ENCODE peak calls at places on chromosomes 3 and 15, in seven cellular contexts. R is glutamatergic neuron, M is pancreas, W is progenitor cell of endocrine pancreas, K is fibroblast of lung, C is HL-60, A is WTC11. L is an unnamed sample.

GRCh38 chr3:64859625-64860590 is 172.1 kb upstream of the ADAMTS9 start:
- DNase-seq in W (no peak), A (no peak), M (no peak), K (peak; percentile 80), C (no peak), R (no peak), L (no peak)

GRCh38 chr15:61661791-61662190 is 398.5 kb downstream of the VPS13C start:
- DNase-seq in C (no peak), R (no peak), M (no peak), A (no peak), W (no peak), K (peak; percentile 1), L (no peak)

GRCh38 chr3:189512039-189512438 is 119.2 kb upstream of the TP63 start:
- DNase-seq in A (no peak), M (no peak), W (no peak), K (no peak), R (no peak), C (peak; percentile 6), L (no peak)

GRCh38 chr3:127679534-127680145 is 6.9 kb downstream of the ABTB1 start:
- DNase-seq in M (peak; percentile 20), R (no peak), C (no peak), K (no peak), A (peak; percentile 69), W (no peak), L (no peak)

GRCh38 chr3:183491923-183492848 is 63.3 kb downstream of the KLHL6 start:
- DNase-seq in K (no peak), W (no peak), A (no peak), M (no peak), C (no peak), R (no peak), L (peak; percentile 54)

GRCh38 chr3:114660124-114660523 is 366.3 kb downstream of the TIGIT start:
- DNase-seq in W (no peak), R (no peak), K (peak; percentile 83), M (peak; percentile 30), C (no peak), A (no peak), L (no peak)

GRCh38 chr15:72785452-72786243 is 2.1 kb upstream of the ADPGK start:
- DNase-seq in K (peak; percentile 78), A (no peak), W (no peak), M (no peak), R (no peak), C (no peak), L (no peak)

GRCh38 chr3:43217206-43217605 is 69.1 kb upstream of the SNRK start:
- DNase-seq in M (no peak), C (no peak), K (no peak), A (no peak), W (no peak), R (no peak), L (no peak)

GRCh38 chr3:11238880-11239279 is 33.3 kb upstream of the ATG7 start:
- DNase-seq in M (no peak), A (no peak), W (no peak), K (peak; percentile 99), R (no peak), C (no peak), L (no peak)

DNA sequence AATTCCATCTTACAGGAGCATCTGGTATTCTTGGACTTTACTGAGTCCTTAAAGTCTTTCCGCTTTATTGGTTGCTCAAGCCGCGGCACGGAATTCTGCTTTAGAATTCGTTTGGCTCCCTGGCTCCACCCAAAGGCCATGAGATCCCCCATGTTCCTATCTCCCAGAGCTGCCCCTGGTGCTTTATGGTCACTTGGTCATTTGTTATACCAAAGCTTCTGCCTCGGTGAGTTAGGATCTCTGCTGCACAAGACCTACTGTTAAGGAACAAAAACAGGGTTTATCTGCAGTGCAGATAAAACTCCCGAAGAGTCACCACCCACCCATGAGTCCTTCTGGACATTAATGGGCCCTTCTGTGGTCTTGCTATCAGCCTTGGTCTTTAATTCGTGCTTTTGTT is 89.3 kb upstream of the UMPS start:
- DNase-seq in A (no peak), C (no peak), M (no peak), R (no peak), W (no peak), K (no peak), L (no peak)
- TF ChIP-seq CTCF in A (no peak), C (no peak), M (no peak), R (no peak), W (no peak), K (no peak), L (no peak)

DNA sequence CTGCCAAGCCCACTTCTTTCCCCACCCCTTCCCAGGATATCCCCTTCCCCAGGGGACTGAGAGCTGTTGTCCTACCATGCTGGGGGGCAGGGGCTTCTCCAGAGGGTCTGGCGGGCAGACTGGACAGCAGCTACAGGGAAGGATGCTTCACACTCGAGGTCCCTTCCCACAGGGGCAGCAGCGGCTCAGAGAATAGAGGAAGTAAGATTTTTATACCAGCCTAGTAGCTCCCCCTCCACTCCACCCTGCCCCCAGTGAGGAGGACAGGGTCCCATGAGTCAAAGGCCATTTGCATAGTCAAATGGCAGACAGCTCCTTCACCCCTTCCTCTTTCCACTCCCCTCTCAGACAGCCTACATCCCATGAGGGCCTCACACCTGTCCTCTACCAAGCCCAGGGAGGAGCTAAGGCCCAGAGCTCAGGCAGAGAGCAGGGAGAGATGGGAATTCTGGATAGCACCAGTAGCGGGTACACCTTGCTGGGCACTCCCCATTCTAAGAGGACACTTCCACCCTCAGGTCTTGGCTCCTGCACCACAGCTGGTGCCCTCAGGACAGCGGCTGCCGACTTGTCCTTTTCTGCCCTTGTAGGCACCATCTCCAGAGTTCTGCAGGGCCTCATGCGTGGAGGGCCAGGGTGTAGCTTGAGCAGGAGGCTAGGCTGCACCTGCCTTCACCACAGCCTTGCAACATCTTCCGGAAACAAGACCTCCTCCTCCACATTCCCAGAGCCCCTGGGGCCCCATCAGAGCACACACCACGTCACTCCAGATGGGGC is at the start of gene TLR9:
- DNase-seq in R (no peak), K (no peak), M (peak; percentile 14), C (peak; percentile 89), W (no peak), A (no peak), L (no peak)
- TF ChIP-seq CTCF in R (no peak), K (no peak), M (no peak), C (no peak), W (no peak), A (no peak), L (no peak)

DNA sequence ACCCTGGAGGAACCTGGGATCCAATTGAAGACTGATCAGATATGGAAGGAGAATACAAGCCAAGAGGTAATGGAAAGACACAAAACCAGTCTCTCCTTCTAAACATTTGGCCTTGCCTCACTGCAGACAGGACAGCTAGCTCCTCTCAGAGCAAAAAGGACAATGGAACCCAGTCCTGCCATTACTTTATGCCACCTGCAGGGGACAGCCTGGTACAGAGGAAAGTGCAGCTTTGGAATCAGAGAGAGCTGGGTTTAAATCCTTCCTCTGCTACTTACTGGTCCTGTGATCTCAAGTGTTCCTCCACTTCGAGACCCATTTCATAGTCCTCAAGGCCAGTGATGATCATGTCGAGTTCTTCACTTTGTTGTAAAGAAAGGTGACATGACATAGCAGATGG is 159.4 kb upstream of the SMAD3 start:
- DNase-seq in M (no peak), C (no peak), K (no peak), W (no peak), A (no peak), R (no peak), L (peak; percentile 2)
- TF ChIP-seq CTCF in M (no peak), C (peak; percentile 14), K (no peak), W (no peak), A (no peak), R (peak; percentile 25), L (no peak)

DNA sequence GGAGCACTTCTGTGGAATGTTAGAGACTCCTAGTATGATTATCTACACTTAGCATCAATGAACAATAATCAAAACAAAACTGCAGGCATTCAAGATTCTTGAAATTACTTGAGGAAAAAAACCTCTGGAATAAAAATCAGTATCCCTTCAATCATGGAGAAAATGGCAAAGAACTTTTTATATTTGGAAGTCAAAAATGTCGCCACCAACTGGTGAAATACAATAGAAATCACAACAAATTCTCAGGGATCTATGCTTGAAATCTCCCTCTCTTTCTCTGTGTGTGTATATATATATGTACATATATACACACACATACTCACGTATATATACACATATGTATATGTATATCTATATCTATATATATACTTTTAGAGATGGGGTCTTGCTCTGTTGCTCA is 378.9 kb upstream of the ALCAM start:
- DNase-seq in C (no peak), M (no peak), A (no peak), R (no peak), K (no peak), W (no peak), L (no peak)
- TF ChIP-seq CTCF in C (no peak), M (no peak), A (no peak), R (no peak), K (no peak), W (no peak), L (no peak)

DNA sequence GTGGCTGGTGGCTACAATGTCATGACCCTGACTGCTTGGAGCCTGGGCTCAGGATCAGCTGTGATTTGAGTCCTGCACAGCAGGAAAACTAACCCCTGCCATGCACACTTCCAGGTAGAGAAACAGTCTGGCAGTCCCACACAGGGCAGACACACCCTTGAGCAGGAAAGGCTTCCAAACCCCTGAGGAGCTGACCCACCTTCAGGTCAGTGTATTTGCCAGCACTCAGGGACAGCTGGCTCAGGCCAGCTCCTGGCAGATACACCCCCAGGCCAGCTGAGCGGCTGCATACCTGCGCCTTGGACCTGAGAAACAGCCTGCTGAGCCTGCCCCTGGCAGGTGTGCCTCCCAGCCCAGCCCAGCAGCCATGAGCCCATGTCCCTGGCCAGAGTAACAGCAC is 22.2 kb upstream of the CDAN1 start:
- DNase-seq in M (no peak), K (no peak), C (no peak), R (no peak), W (no peak), A (no peak), L (no peak)
- TF ChIP-seq CTCF in M (no peak), K (no peak), C (no peak), R (no peak), W (no peak), A (no peak), L (no peak)

L was measured in coronary artery.